ENCODE peak calls at places on chromosomes 1 and 21, in eight cellular contexts. X is left ventricle myocardium superior; I is Ammon's horn; Z is NCI-H345; V is SK-MEL-5; L is effector memory CD4-positive, alpha-beta T cell; R is stimulated activated CD8-positive, alpha-beta memory T cell treated with anti-CD3 and anti-CD28 coated beads, Interleukin-7, amount 100 ng/mL, for 1 hour; S is upper lobe of left lung. O is an unnamed sample.
A peak's percentile ranks its signal among the peaks of the same experiment; 100 is the strongest.

GRCh38 chr21:30232011-30232410 is 16.1 kb upstream of the CLDN8 start:
- DNase-seq in S (no peak), I (no peak), Z (no peak), X (no peak), R (no peak), L (no peak), V (no peak), O (no peak)

GRCh38 chr1:2612591-2613365 is 20.0 kb downstream of the MMEL1 start:
- DNase-seq in S (no peak), I (no peak), Z (no peak), R (no peak), V (no peak), L (no peak), X (no peak), O (no peak)

GRCh38 chr1:84367219-84367618 is 31.1 kb upstream of the DNASE2B start:
- DNase-seq in Z (no peak), S (no peak), I (no peak), R (no peak), L (no peak), X (no peak), V (no peak), O (no peak)

GRCh38 chr1:238465449-238465848 is 574.7 kb upstream of the ZP4 start:
- DNase-seq in I (no peak), X (no peak), S (no peak), V (peak; percentile 63), R (no peak), Z (no peak), L (no peak), O (no peak)

GRCh38 chr1:65505547-65506325 is 85.3 kb downstream of the LEPR start:
- DNase-seq in R (no peak), X (no peak), V (no peak), L (no peak), I (no peak), Z (no peak), S (no peak), O (no peak)

GRCh38 chr1:117130526-117130925 is 9.0 kb upstream of the TRIM45 start:
- DNase-seq in V (no peak), X (no peak), S (no peak), I (no peak), L (no peak), R (no peak), Z (no peak), O (no peak)

GRCh38 chr1:31818204-31818603 is 2.4 kb upstream of the SPOCD1 start:
- DNase-seq in X (no peak), Z (no peak), I (no peak), L (no peak), S (no peak), R (no peak), V (no peak), O (no peak)

GRCh38 chr1:50080904-50081586 is 27.7 kb upstream of the ELAVL4 start:
- DNase-seq in Z (peak; percentile 45), V (peak; percentile 57), R (no peak), S (no peak), X (no peak), I (peak; percentile 15), L (no peak), O (peak; percentile 10)

GRCh38 chr1:112012823-112013222 is 23.4 kb upstream of the KCND3 start:
- DNase-seq in L (no peak), V (no peak), S (no peak), X (no peak), Z (no peak), R (no peak), I (no peak), O (no peak)

GRCh38 chr1:217554849-217555248 is 76.0 kb downstream of the GPATCH2 start:
- DNase-seq in I (no peak), L (no peak), Z (no peak), R (no peak), S (no peak), X (no peak), V (no peak), O (no peak)

GRCh38 chr1:179794669-179795068 is 51.6 kb downstream of the FAM163A start:
- DNase-seq in R (no peak), S (no peak), X (no peak), V (no peak), Z (no peak), I (no peak), L (no peak), O (no peak)

GRCh38 chr1:5507340-5507739 is 484.9 kb downstream of the NPHP4 start:
- DNase-seq in V (no peak), L (no peak), Z (peak; percentile 86), X (no peak), I (no peak), R (no peak), S (no peak), O (no peak)

GRCh38 chr1:236144446-236145150 is 2.3 kb downstream of the GPR137B start:
- DNase-seq in I (no peak), L (no peak), Z (no peak), X (peak; percentile 61), S (no peak), R (no peak), V (peak; percentile 43), O (no peak)

GRCh38 chr1:47002211-47002610 is 21.3 kb upstream of the CYP4X1 start:
- DNase-seq in L (no peak), S (no peak), R (no peak), Z (no peak), X (no peak), V (peak; percentile 20), I (peak; percentile 24), O (no peak)

O was measured in PC-9.